ENCODE peak calls at places on chromosome 19, in six cellular contexts. W is IMR-90, V is H9, J is H1, H is mesendoderm, I is neuronal stem cell. A is an unnamed sample.

GRCh38 chr19:40390084-40390742 is at the start of gene HIPK4:
- DNase-seq in H (no peak), V (no peak), W (no peak), I (no peak), J (peak; percentile 51), A (no peak)

GRCh38 chr19:23402388-23402787 is 7.1 kb upstream of the ZNF91 start:
- DNase-seq in W (no peak), H (no peak), I (no peak), V (no peak), J (no peak), A (no peak)

GRCh38 chr19:4115050-4115817 is 8.7 kb downstream of the MAP2K2 start:
- DNase-seq in I (no peak), H (no peak), V (no peak), J (no peak), W (no peak), A (no peak)

GRCh38 chr19:55080121-55080914 is 4.6 kb downstream of the EPS8L1 start:
- DNase-seq in H (peak; percentile 89), I (no peak), J (peak; percentile 94), V (peak; percentile 92), W (peak; percentile 55), A (peak; percentile 75)

GRCh38 chr19:43755256-43755801 is 567 bp upstream of the SMG9 start:
- DNase-seq in J (peak; percentile 78), I (peak; percentile 58), H (peak; percentile 67), W (peak; percentile 61), V (peak; percentile 57), A (peak; percentile 73)

GRCh38 chr19:18612772-18613588 is at the start of gene TMEM59L:
- DNase-seq in H (no peak), J (peak; percentile 82), I (no peak), V (no peak), W (no peak), A (no peak)

GRCh38 chr19:40229484-40229883 is 3.0 kb upstream of the CCNP start:
- DNase-seq in W (peak; percentile 59), I (no peak), V (no peak), J (no peak), H (peak; percentile 33), A (peak; percentile 17)

GRCh38 chr19:55319786-55320185 is 5.4 kb downstream of the TMEM150B start:
- DNase-seq in V (peak; percentile 92), J (peak; percentile 93), W (peak; percentile 28), I (peak; percentile 72), H (peak; percentile 90), A (peak; percentile 50)

GRCh38 chr19:55131421-55131820 is 14.0 kb upstream of the PPP1R12C start:
- DNase-seq in W (peak; percentile 57), J (no peak), V (no peak), I (no peak), H (no peak), A (no peak)

GRCh38 chr19:38023245-38023644 is 116.2 kb downstream of the SIPA1L3 start:
- DNase-seq in J (no peak), H (no peak), V (no peak), W (peak; percentile 67), I (no peak), A (peak; percentile 77)

GRCh38 chr19:8144273-8144672 is 5.1 kb downstream of the FBN3 start:
- DNase-seq in H (no peak), I (no peak), W (no peak), V (no peak), J (no peak), A (no peak)
- H2BK15ac ChIP-seq in H (no peak overlapping the region), I (no peak overlapping the region), W (no peak overlapping the region), V (no peak overlapping the region), J (no peak overlapping the region), A (no peak overlapping the region)

DNA sequence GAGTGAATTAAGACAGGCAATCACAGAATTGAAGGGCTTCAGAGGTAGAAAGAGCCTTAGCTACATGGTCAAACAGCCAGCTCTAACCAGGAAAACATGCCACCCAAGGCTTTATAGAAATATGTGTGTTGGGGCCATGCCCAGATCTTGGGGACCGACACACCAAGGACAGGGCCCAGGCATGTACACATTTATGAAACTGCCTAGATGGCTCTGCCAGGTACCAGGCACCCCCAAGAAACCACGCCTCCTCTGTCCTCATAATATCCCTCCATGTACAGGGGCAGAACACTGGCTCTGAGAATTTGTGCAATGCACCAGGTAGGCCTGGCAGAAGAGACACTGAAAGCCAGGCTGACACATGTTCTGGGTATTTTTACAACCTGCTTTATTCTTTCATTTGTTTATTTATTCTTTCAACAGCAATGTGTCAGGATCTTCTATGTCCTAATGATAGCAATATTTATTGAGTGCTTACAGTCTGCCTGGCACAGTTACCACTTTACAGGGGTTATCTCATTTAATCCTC is 137.9 kb upstream of the LSM14A start:
- DNase-seq in H (no peak), V (no peak), W (no peak), I (no peak), J (no peak), A (no peak)
- H2BK15ac ChIP-seq in H (no peak overlapping the region), V (no peak overlapping the region), W (no peak overlapping the region), I (no peak overlapping the region), J (no peak overlapping the region), A (no peak overlapping the region)

GRCh38 chr19:16841391-16841926 is 12.3 kb downstream of the SIN3B start:
- DNase-seq in H (no peak), I (no peak), J (no peak), V (no peak), W (no peak), A (no peak)
- H2BK15ac ChIP-seq in H (no peak overlapping the region), I (no peak overlapping the region), J (no peak overlapping the region), V (no peak overlapping the region), W (no peak overlapping the region), A (no peak overlapping the region)

DNA sequence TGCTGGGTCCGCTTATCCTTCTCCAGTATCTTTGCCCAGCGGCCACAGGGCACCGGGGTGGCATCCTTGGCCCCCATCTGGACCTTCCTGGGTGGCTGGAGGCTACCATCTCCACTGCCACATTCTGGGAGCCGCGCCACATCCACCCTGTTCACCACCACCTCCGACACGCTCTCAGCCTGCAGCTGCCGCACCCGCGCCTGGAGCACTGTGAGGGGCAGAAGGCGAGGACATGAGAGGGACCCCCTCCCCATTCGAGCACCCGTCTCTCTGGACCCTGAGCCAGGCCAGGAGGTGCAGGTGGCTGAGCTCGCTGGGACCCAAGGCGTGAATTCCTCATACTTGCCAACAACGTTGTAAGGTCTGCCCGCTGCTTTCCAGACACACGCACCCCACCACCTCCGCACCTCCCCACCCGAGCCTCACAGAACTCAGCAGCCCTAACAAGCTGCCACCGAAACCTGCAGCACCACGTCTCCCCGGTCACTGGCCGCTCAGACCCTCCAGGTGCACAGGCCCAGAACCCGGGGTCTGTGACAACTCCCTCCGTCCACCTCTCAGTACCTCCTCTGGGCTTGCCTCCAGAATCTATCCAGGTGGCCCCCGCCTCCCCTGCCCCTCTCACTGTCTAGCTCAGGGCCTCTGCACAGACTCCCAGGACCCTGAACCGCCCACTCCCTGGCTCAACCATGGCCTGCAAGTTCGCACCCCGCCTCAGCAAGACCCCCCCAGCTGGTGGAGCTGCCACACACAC is 3.2 kb downstream of the POLRMT start:
- DNase-seq in W (no peak), J (no peak), I (no peak), H (no peak), V (no peak), A (no peak)
- H2BK15ac ChIP-seq in W (no peak overlapping the region), J (no peak overlapping the region), I (no peak overlapping the region), H (no peak overlapping the region), V (no peak overlapping the region), A (no peak overlapping the region)

DNA sequence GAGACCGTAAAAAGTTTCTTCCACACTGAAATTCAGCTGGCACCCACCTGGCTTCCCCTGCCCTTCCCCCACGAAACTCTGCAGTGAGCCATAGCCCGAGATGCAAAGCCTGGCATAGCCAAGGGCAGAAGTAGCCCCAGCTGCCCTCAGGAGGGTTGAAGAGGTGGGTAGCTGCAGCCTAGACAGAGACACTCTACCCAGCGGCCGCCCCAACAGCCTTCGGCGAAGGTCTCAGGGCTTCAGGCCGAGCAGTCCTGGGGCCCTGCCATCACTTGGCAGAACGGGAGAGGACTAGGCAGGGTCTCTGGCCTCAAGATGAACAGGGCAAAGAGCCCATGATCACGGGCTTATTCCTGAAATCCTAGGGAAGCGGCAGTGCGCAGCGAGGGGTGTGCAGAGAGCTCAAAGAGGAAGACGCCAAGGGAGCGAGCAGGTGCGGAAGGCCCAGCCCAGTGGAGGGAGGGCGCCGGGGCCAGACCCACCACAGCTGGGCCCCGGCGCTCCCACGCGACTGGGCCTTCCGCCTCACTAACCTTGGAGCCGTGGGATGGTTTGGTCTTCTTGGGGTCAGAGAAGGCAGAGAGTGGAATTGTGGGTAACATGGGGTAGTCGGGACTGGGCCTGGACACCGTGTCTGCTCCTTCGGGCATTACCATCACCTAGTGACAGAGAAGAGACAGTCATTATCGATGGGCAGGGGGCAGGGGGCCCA is 53.2 kb downstream of the MLLT1 start:
- DNase-seq in W (no peak), H (no peak), V (no peak), I (no peak), J (no peak), A (no peak)
- H2BK15ac ChIP-seq in W (no peak overlapping the region), H (no peak overlapping the region), V (no peak overlapping the region), I (no peak overlapping the region), J (no peak overlapping the region), A (no peak overlapping the region)

A was measured in mesenchymal stem cell.